ENCODE peak calls at places on chromosomes 16 and 17, in seven cellular contexts. One of them, this sample, is unnamed.

GRCh38 chr17:16417896-16418683 is 2.7 kb downstream of the TRPV2 start:
- DNase-seq in lung: no peak
- DNase-seq in tibial artery: no peak
- DNase-seq in psoas muscle: peak
- DNase-seq in astrocyte of the spinal cord: no peak
- DNase-seq in heart right ventricle: no peak
- DNase-seq in fibroblast of lung: peak
- DNase-seq in this sample: peak

GRCh38 chr16:84547539-84548058 is 43.1 kb upstream of the MEAK7 start:
- DNase-seq in lung: no peak
- DNase-seq in tibial artery: no peak
- DNase-seq in psoas muscle: peak
- DNase-seq in astrocyte of the spinal cord: no peak
- DNase-seq in heart right ventricle: no peak
- DNase-seq in fibroblast of lung: no peak
- DNase-seq in this sample: no peak

GRCh38 chr17:9729034-9729650 is 62.2 kb downstream of the DHRS7C start:
- DNase-seq in lung: no peak
- DNase-seq in tibial artery: no peak
- DNase-seq in psoas muscle: no peak
- DNase-seq in astrocyte of the spinal cord: peak
- DNase-seq in heart right ventricle: no peak
- DNase-seq in fibroblast of lung: peak
- DNase-seq in this sample: peak

GRCh38 chr17:75318211-75318610 is 29.0 kb upstream of the SLC25A19 start:
- DNase-seq in lung: no peak
- DNase-seq in tibial artery: no peak
- DNase-seq in psoas muscle: no peak
- DNase-seq in astrocyte of the spinal cord: no peak
- DNase-seq in heart right ventricle: no peak
- DNase-seq in fibroblast of lung: no peak
- DNase-seq in this sample: no peak

GRCh38 chr17:40535924-40536717 is 29.2 kb downstream of the CCR7 start:
- DNase-seq in lung: peak
- DNase-seq in tibial artery: peak
- DNase-seq in psoas muscle: peak
- DNase-seq in astrocyte of the spinal cord: no peak
- DNase-seq in heart right ventricle: peak
- DNase-seq in fibroblast of lung: peak
- DNase-seq in this sample: peak

GRCh38 chr17:67477687-67478086 is 100.6 kb downstream of the PITPNC1 start:
- DNase-seq in lung: no peak
- DNase-seq in tibial artery: no peak
- DNase-seq in psoas muscle: no peak
- DNase-seq in astrocyte of the spinal cord: peak
- DNase-seq in heart right ventricle: no peak
- DNase-seq in fibroblast of lung: peak
- DNase-seq in this sample: peak

GRCh38 chr17:1031711-1032110 is 34.8 kb downstream of the TIMM22 start:
- DNase-seq in lung: no peak
- DNase-seq in tibial artery: no peak
- DNase-seq in psoas muscle: peak
- DNase-seq in astrocyte of the spinal cord: peak
- DNase-seq in heart right ventricle: peak
- DNase-seq in fibroblast of lung: peak
- DNase-seq in this sample: peak

GRCh38 chr17:81902023-81902652 is at the start of gene NPB:
- DNase-seq in lung: no peak
- DNase-seq in tibial artery: no peak
- DNase-seq in psoas muscle: no peak
- DNase-seq in astrocyte of the spinal cord: no peak
- DNase-seq in heart right ventricle: no peak
- DNase-seq in fibroblast of lung: no peak
- DNase-seq in this sample: no peak

GRCh38 chr16:83574388-83574787 is 233.4 kb upstream of the HSBP1 start:
- DNase-seq in lung: no peak
- DNase-seq in tibial artery: no peak
- DNase-seq in psoas muscle: no peak
- DNase-seq in astrocyte of the spinal cord: peak
- DNase-seq in heart right ventricle: no peak
- DNase-seq in fibroblast of lung: peak
- DNase-seq in this sample: peak

GRCh38 chr16:73166972-73167550 is 119.1 kb upstream of the ZFHX3 start:
- DNase-seq in lung: no peak
- DNase-seq in tibial artery: no peak
- DNase-seq in psoas muscle: no peak
- DNase-seq in astrocyte of the spinal cord: no peak
- DNase-seq in heart right ventricle: no peak
- DNase-seq in fibroblast of lung: no peak
- DNase-seq in this sample: peak

GRCh38 chr17:78082988-78083387 is 45.6 kb downstream of the TMC6 start:
- DNase-seq in lung: no peak
- DNase-seq in tibial artery: no peak
- DNase-seq in psoas muscle: no peak
- DNase-seq in astrocyte of the spinal cord: no peak
- DNase-seq in heart right ventricle: no peak
- DNase-seq in fibroblast of lung: no peak
- DNase-seq in this sample: no peak

GRCh38 chr16:57639172-57639571 is 10.7 kb downstream of the ADGRG1 start:
- DNase-seq in lung: no peak
- DNase-seq in tibial artery: no peak
- DNase-seq in psoas muscle: no peak
- DNase-seq in astrocyte of the spinal cord: peak
- DNase-seq in heart right ventricle: peak
- DNase-seq in fibroblast of lung: peak
- DNase-seq in this sample: no peak

GRCh38 chr17:3029213-3029913 is 34.0 kb downstream of the OR1D5 start:
- DNase-seq in lung: no peak
- DNase-seq in tibial artery: peak
- DNase-seq in psoas muscle: peak
- DNase-seq in astrocyte of the spinal cord: no peak
- DNase-seq in heart right ventricle: peak
- DNase-seq in fibroblast of lung: no peak
- DNase-seq in this sample: no peak

GRCh38 chr16:49849709-49850108 is 6.2 kb downstream of the ZNF423 start:
- DNase-seq in lung: no peak
- DNase-seq in tibial artery: no peak
- DNase-seq in psoas muscle: no peak
- DNase-seq in astrocyte of the spinal cord: no peak
- DNase-seq in heart right ventricle: no peak
- DNase-seq in fibroblast of lung: no peak
- DNase-seq in this sample: no peak

GRCh38 chr17:38871247-38871991 is 1.6 kb downstream of the LASP1 start:
- DNase-seq in lung: peak
- DNase-seq in tibial artery: peak
- DNase-seq in psoas muscle: peak
- DNase-seq in astrocyte of the spinal cord: peak
- DNase-seq in heart right ventricle: no peak
- DNase-seq in fibroblast of lung: peak
- DNase-seq in this sample: peak

GRCh38 chr16:3810198-3810664 is 70.3 kb downstream of the CREBBP start:
- DNase-seq in lung: no peak
- DNase-seq in tibial artery: no peak
- DNase-seq in psoas muscle: no peak
- DNase-seq in astrocyte of the spinal cord: no peak
- DNase-seq in heart right ventricle: no peak
- DNase-seq in fibroblast of lung: no peak
- DNase-seq in this sample: no peak

GRCh38 chr16:4091638-4092037 is 24.6 kb downstream of the ADCY9 start:
- DNase-seq in lung: peak
- DNase-seq in tibial artery: no peak
- DNase-seq in psoas muscle: peak
- DNase-seq in astrocyte of the spinal cord: no peak
- DNase-seq in heart right ventricle: no peak
- DNase-seq in fibroblast of lung: no peak
- DNase-seq in this sample: no peak

GRCh38 chr17:740240-741055 is 8.1 kb downstream of the TLCD3A start:
- DNase-seq in lung: peak
- DNase-seq in tibial artery: no peak
- DNase-seq in psoas muscle: no peak
- DNase-seq in astrocyte of the spinal cord: no peak
- DNase-seq in heart right ventricle: no peak
- DNase-seq in fibroblast of lung: peak
- DNase-seq in this sample: no peak

GRCh38 chr16:12901204-12901596 is 198 bp upstream of the SHISA9 start:
- DNase-seq in lung: no peak
- DNase-seq in tibial artery: no peak
- DNase-seq in psoas muscle: no peak
- DNase-seq in astrocyte of the spinal cord: peak
- DNase-seq in heart right ventricle: no peak
- DNase-seq in fibroblast of lung: no peak
- DNase-seq in this sample: no peak
- H3K4me3 ChIP-seq in lung: no peak
- H3K4me3 ChIP-seq in tibial artery: peak
- H3K4me3 ChIP-seq in psoas muscle: no peak
- H3K4me3 ChIP-seq in astrocyte of the spinal cord: no peak
- H3K4me3 ChIP-seq in heart right ventricle: no peak
- H3K4me3 ChIP-seq in fibroblast of lung: no peak
- H3K4me3 ChIP-seq in this sample: no peak

DNA sequence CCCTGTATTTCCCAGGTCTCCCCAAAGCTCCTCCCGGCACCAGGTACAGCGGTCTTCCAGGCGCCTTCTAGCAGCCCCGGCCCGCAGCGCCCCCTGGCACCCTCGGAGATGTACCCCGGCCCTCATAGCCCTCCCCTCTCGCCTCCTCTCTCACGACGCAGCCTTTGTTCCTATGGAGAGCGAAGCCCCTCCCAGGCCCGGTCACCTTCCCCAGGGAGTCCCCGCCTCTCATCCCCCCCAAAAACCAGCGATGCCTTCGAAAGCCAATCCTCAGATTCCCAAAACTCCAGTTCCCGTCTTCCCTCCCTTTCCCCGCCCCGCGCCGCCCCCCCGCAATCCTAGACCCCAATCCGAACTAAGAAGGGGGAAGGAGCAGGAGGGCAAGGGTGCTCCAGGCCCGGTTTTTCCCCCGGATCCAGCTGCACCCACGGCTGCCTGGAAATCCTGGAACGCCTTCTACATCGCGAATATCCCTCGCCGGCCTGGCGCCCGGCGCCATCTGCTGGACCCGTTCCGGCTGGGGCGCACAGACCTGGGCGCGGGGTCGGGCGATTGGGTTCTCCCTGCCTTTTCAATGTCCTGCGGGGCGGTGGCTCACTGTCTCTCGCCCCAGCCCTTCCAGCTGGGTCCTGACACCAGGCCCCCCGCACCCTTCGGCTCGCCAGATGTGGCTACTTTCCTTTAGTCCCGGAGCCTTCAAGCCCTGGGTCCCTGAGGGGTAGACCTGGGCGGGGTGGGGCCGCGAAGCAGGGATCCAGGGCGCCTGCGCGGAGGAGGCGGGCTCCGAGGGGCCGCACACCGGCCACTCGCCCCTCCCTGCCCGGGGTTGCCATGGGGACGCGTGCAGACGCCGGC is at the start of gene DNAH2:
- DNase-seq in lung: peak
- DNase-seq in tibial artery: peak
- DNase-seq in psoas muscle: peak
- DNase-seq in astrocyte of the spinal cord: peak
- DNase-seq in heart right ventricle: peak
- DNase-seq in fibroblast of lung: peak
- DNase-seq in this sample: peak
- H3K4me3 ChIP-seq in lung: peak
- H3K4me3 ChIP-seq in tibial artery: peak
- H3K4me3 ChIP-seq in psoas muscle: peak
- H3K4me3 ChIP-seq in astrocyte of the spinal cord: peak
- H3K4me3 ChIP-seq in heart right ventricle: peak
- H3K4me3 ChIP-seq in fibroblast of lung: peak
- H3K4me3 ChIP-seq in this sample: peak

GRCh38 chr17:42879596-42879985 is 21.0 kb upstream of the G6PC1 start:
- DNase-seq in lung: no peak
- DNase-seq in tibial artery: no peak
- DNase-seq in psoas muscle: no peak
- DNase-seq in astrocyte of the spinal cord: peak
- DNase-seq in heart right ventricle: no peak
- DNase-seq in fibroblast of lung: peak
- DNase-seq in this sample: no peak
- H3K4me3 ChIP-seq in lung: no peak
- H3K4me3 ChIP-seq in tibial artery: no peak
- H3K4me3 ChIP-seq in psoas muscle: no peak
- H3K4me3 ChIP-seq in astrocyte of the spinal cord: no peak
- H3K4me3 ChIP-seq in heart right ventricle: no peak
- H3K4me3 ChIP-seq in fibroblast of lung: no peak
- H3K4me3 ChIP-seq in this sample: no peak

GRCh38 chr16:29808219-29808900 is 2.0 kb downstream of the MAZ start:
- DNase-seq in lung: no peak
- DNase-seq in tibial artery: no peak
- DNase-seq in psoas muscle: peak
- DNase-seq in astrocyte of the spinal cord: no peak
- DNase-seq in heart right ventricle: no peak
- DNase-seq in fibroblast of lung: no peak
- DNase-seq in this sample: no peak
- H3K4me3 ChIP-seq in lung: no peak
- H3K4me3 ChIP-seq in tibial artery: peak
- H3K4me3 ChIP-seq in psoas muscle: peak
- H3K4me3 ChIP-seq in astrocyte of the spinal cord: peak
- H3K4me3 ChIP-seq in heart right ventricle: peak
- H3K4me3 ChIP-seq in fibroblast of lung: peak
- H3K4me3 ChIP-seq in this sample: peak

GRCh38 chr17:79837888-79838540 is 1.2 kb downstream of the CBX4 start:
- DNase-seq in lung: no peak
- DNase-seq in tibial artery: no peak
- DNase-seq in psoas muscle: no peak
- DNase-seq in astrocyte of the spinal cord: no peak
- DNase-seq in heart right ventricle: peak
- DNase-seq in fibroblast of lung: no peak
- DNase-seq in this sample: no peak

GRCh38 chr17:79836952-79837887 is 2.0 kb downstream of the CBX4 start:
- DNase-seq in lung: peak
- DNase-seq in tibial artery: peak
- DNase-seq in psoas muscle: peak
- DNase-seq in astrocyte of the spinal cord: peak
- DNase-seq in heart right ventricle: peak
- DNase-seq in fibroblast of lung: peak
- DNase-seq in this sample: peak

GRCh38 chr17:79840204-79840988 is 1.2 kb upstream of the CBX4 start:
- DNase-seq in lung: peak
- DNase-seq in tibial artery: peak
- DNase-seq in psoas muscle: peak
- DNase-seq in astrocyte of the spinal cord: peak
- DNase-seq in heart right ventricle: peak
- DNase-seq in fibroblast of lung: no peak
- DNase-seq in this sample: peak

GRCh38 chr17:79839363-79840203 is at the start of gene CBX4:
- DNase-seq in lung: peak
- DNase-seq in tibial artery: peak
- DNase-seq in psoas muscle: peak
- DNase-seq in astrocyte of the spinal cord: peak
- DNase-seq in heart right ventricle: peak
- DNase-seq in fibroblast of lung: peak
- DNase-seq in this sample: peak

GRCh38 chr17:79838541-79839274 is 532 bp downstream of the CBX4 start:
- DNase-seq in lung: no peak
- DNase-seq in tibial artery: no peak
- DNase-seq in psoas muscle: peak
- DNase-seq in astrocyte of the spinal cord: peak
- DNase-seq in heart right ventricle: peak
- DNase-seq in fibroblast of lung: peak
- DNase-seq in this sample: peak
- H3K4me3 ChIP-seq in lung: peak
- H3K4me3 ChIP-seq in tibial artery: peak
- H3K4me3 ChIP-seq in psoas muscle: peak
- H3K4me3 ChIP-seq in astrocyte of the spinal cord: peak
- H3K4me3 ChIP-seq in heart right ventricle: peak
- H3K4me3 ChIP-seq in fibroblast of lung: peak
- H3K4me3 ChIP-seq in this sample: peak

This sample was measured in fibroblast of the aortic adventitia.